ENCODE peak calls at places on chromosome 19, in five cellular contexts. S is tibial artery, U is AG04450, F is colonic mucosa, T is GM12878. Y is an unnamed sample.

GRCh38 chr19:19113040-19113541 is 25.2 kb downstream of the TMEM161A start:
- DNase-seq in S (no peak), T (no peak), F (no peak), U (peak), Y (peak)

GRCh38 chr19:58305932-58306323 is 751 bp downstream of the ERVK3-1 start:
- DNase-seq in F (peak), T (no peak), S (no peak), U (no peak), Y (no peak)

GRCh38 chr19:58033741-58034475 is at the start of gene ZSCAN1:
- DNase-seq in S (peak), U (no peak), F (peak), T (no peak), Y (peak)

GRCh38 chr19:42528354-42529247 is at the start of gene CEACAM1:
- DNase-seq in S (no peak), U (no peak), F (peak), T (no peak), Y (no peak)

GRCh38 chr19:18100710-18101109 is 3.1 kb downstream of the MAST3 start:
- DNase-seq in F (no peak), S (no peak), T (no peak), U (no peak), Y (no peak)

GRCh38 chr19:13784731-13785452 is 10.4 kb upstream of the ZSWIM4 start:
- DNase-seq in S (peak), T (no peak), F (peak), U (no peak), Y (peak)

GRCh38 chr19:18108897-18109296 is 11.3 kb downstream of the MAST3 start:
- DNase-seq in F (peak), S (no peak), U (no peak), T (no peak), Y (no peak)

GRCh38 chr19:10112895-10113591 is 1.6 kb downstream of the P2RY11 start:
- DNase-seq in T (no peak), F (peak), U (no peak), S (no peak), Y (no peak)

GRCh38 chr19:7851623-7852500 is 21.8 kb downstream of the EVI5L start:
- DNase-seq in U (no peak), S (no peak), F (no peak), T (no peak), Y (no peak)

GRCh38 chr19:7850975-7851622 is 21.1 kb downstream of the EVI5L start:
- DNase-seq in T (no peak), U (no peak), S (no peak), F (no peak), Y (no peak)

GRCh38 chr19:7853760-7854107 is 20.5 kb downstream of the PRR36 start:
- DNase-seq in U (no peak), T (no peak), S (no peak), F (no peak), Y (no peak)

GRCh38 chr19:7855426-7856276 is 18.5 kb downstream of the PRR36 start:
- DNase-seq in S (no peak), F (no peak), T (no peak), U (no peak), Y (no peak)

GRCh38 chr19:7852851-7853759 is 21.1 kb downstream of the PRR36 start:
- DNase-seq in S (no peak), U (no peak), F (peak), T (no peak), Y (no peak)
- H3K4me3 ChIP-seq in S (no peak), U (no peak), F (no peak), T (no peak), Y (peak)

DNA sequence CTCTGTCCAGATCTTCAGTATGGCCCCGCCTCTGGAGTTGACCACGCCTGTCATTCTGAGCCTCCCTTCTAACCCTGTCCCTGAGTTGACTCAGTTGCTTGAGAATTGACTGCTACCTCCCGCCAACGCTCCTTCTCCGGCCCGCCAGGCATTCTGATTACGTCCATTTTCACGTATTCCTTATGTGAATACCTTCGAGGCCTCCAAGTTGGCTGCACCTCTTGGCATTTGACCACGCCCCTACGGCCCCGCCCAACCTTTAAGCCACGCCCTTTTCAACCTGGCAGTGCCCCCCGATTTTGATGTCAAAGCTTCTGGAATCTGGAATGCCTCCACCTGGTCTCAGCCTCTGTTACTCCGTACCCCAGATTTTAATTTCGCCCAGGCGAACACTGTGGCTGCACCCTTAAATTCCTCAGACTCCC is 1.7 kb upstream of the EML2 start:
- DNase-seq in T (no peak), F (peak), S (no peak), U (no peak), Y (no peak)
- H3K27ac ChIP-seq in T (peak), F (peak), S (peak), U (peak), Y (peak)

GRCh38 chr19:35054626-35055025 is 13.1 kb downstream of the HPN start:
- DNase-seq in T (no peak), S (no peak), F (no peak), U (no peak), Y (no peak)

GRCh38 chr19:35058370-35058769 is 16.8 kb downstream of the HPN start:
- DNase-seq in T (no peak), U (no peak), S (no peak), F (no peak), Y (no peak)

GRCh38 chr19:35053667-35054293 is 12.3 kb downstream of the HPN start:
- DNase-seq in T (no peak), F (no peak), S (no peak), U (no peak), Y (no peak)

GRCh38 chr19:35056513-35057063 is 15.1 kb downstream of the HPN start:
- DNase-seq in F (no peak), U (no peak), S (no peak), T (no peak), Y (peak)

DNA sequence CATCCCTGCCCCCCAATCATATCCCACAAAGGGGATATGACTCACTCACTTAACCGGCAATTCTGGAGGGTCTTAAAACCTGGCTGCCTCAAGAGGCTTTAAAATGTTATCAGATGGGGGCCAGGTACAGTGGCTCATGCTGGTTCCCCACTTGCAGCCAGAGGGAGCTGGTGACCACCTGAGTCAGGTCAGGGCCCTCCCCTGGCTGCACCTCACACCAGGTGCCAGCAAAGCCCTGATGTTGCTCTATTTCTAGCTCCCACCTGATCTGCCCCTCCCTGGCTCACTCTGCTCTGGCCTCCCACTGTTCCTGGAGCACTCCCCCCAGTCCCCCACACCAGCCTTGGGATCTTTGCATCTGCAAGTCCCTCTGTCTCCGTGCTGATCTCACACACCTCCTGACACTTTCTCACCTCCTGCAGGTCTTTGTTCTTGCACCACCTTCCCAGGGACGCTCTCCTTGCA is 14.2 kb downstream of the HPN start:
- DNase-seq in S (no peak), F (no peak), T (no peak), U (no peak), Y (no peak)
- TF ChIP-seq CTCF in S (no peak), F (no peak), T (peak), U (no peak), Y (peak)

DNA sequence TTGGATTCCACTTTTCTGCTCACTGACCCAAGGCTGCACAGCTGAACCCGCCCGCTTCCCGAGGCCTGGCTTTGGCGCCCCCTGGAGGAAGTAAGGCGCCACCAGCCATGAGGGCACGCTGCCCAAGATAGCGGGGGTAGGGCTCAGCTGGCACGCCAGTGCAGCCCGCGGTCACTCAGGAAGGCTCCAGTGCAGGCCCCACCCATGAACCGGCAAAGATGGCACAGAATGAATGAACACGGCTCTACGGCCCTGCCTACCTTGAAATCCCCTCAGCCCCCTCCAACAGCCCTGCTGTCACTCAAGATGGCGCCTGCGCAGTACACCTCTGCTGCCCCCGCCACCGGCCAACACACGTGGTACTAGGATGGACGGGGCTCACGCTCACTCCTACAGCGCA is 3.0 kb downstream of the PEG3 start:
- DNase-seq in U (no peak), F (peak), S (peak), T (no peak), Y (peak)
- H3K4me3 ChIP-seq in U (no peak), F (no peak), S (peak), T (no peak), Y (peak)

GRCh38 chr19:39074942-39075341 is 9.2 kb upstream of the ACP7 start:
- DNase-seq in F (no peak), T (no peak), U (no peak), S (no peak), Y (no peak)
- H3K27ac ChIP-seq in F (no peak), T (no peak), U (no peak), S (no peak), Y (no peak)

Y was measured in dorsolateral prefrontal cortex.